ENCODE peak calls at places on chromosomes 12 and 14, in nine cellular contexts. G, Y, Q, E, D, S, A, O and Z are unnamed samples.

GRCh38 chr14:60272177-60272576 is 23.2 kb downstream of the PPM1A start:
- DNase-seq in S (no peak), Q (no peak), Y (no peak), O (no peak), E (no peak), G (no peak), A (no peak), D (no peak), Z (no peak)

GRCh38 chr12:122880668-122881067 is 15.3 kb downstream of the VPS37B start:
- DNase-seq in G (no peak), Q (no peak), A (no peak), E (no peak), Y (no peak), S (no peak), D (peak; percentile 51), O (no peak), Z (no peak)

GRCh38 chr12:69239922-69240624 is 704 bp downstream of the CPSF6 start:
- DNase-seq in E (peak; percentile 92), D (peak; percentile 15), G (peak; percentile 28), Q (peak; percentile 47), O (peak; percentile 39), S (peak; percentile 82), A (peak; percentile 43), Y (peak; percentile 69), Z (peak; percentile 69)

GRCh38 chr12:112170376-112170775 is 45.0 kb downstream of the TRAFD1 start:
- DNase-seq in E (peak; percentile 75), S (no peak), Y (no peak), A (no peak), G (no peak), Q (no peak), D (no peak), O (no peak), Z (no peak)

GRCh38 chr12:15754233-15754632 is 35.0 kb downstream of the EPS8 start:
- DNase-seq in D (peak; percentile 65), S (no peak), G (no peak), Q (no peak), Y (no peak), O (no peak), E (no peak), A (no peak), Z (no peak)

GRCh38 chr12:124767075-124767821 is 96.4 kb downstream of the SCARB1 start:
- DNase-seq in D (peak; percentile 53), O (no peak), Q (peak; percentile 80), S (peak; percentile 89), A (peak; percentile 85), E (peak; percentile 95), G (peak; percentile 43), Y (peak; percentile 90), Z (no peak)

GRCh38 chr12:109480356-109480755 is 2.9 kb downstream of the UBE3B start:
- DNase-seq in O (no peak), S (no peak), A (no peak), Y (no peak), D (no peak), G (no peak), Q (no peak), E (no peak), Z (no peak)

GRCh38 chr14:75375983-75376382 is 51.8 kb upstream of the JDP2 start:
- DNase-seq in Q (no peak), G (no peak), Y (no peak), S (no peak), O (no peak), E (no peak), D (no peak), A (no peak), Z (no peak)

GRCh38 chr14:52068741-52069616 is at the start of gene NID2:
- DNase-seq in O (peak; percentile 45), G (peak; percentile 50), D (peak; percentile 95), S (peak; percentile 71), Q (peak; percentile 78), A (peak; percentile 91), E (peak; percentile 81), Y (peak; percentile 94), Z (no peak)

GRCh38 chr12:61490732-61491498 is 769.3 kb upstream of the USP15 start:
- DNase-seq in D (no peak), O (no peak), Q (no peak), E (no peak), A (no peak), Y (no peak), S (no peak), G (peak; percentile 88), Z (no peak)

GRCh38 chr14:94395900-94396574 is 7.6 kb upstream of the SERPINA1 start:
- DNase-seq in S (no peak), O (no peak), D (no peak), A (no peak), Q (peak; percentile 56), G (no peak), Y (no peak), E (no peak), Z (no peak)

GRCh38 chr12:10212623-10213131 is at the start of gene GABARAPL1:
- DNase-seq in Q (peak; percentile 85), D (peak; percentile 82), E (peak; percentile 93), O (peak; percentile 85), A (peak; percentile 89), G (peak; percentile 76), S (peak; percentile 92), Y (peak; percentile 94), Z (peak; percentile 93)

GRCh38 chr12:118842753-118843335 is 138.5 kb upstream of the SRRM4 start:
- DNase-seq in A (no peak), Q (no peak), S (no peak), Y (no peak), D (no peak), E (no peak), G (no peak), O (no peak), Z (no peak)

GRCh38 chr14:79044894-79045624 is 874.9 kb downstream of the NRXN3 start:
- DNase-seq in E (no peak), O (peak; percentile 19), Q (peak; percentile 10), S (no peak), D (peak; percentile 88), Y (no peak), G (peak; percentile 98), A (no peak), Z (no peak)

GRCh38 chr12:7146906-7147305 is 16.7 kb downstream of the CLSTN3 start:
- DNase-seq in Y (no peak), O (no peak), S (no peak), A (no peak), E (no peak), G (no peak), D (no peak), Q (no peak), Z (no peak)
- H3K36me3 ChIP-seq in Y (no peaks in the 10 kb centered on the region), O (peaks cover 5% of the 10 kb centered on the region), S (peaks cover 18% of the 10 kb centered on the region), A (peaks cover 13% of the 10 kb centered on the region), E (peaks cover 92% of the 10 kb centered on the region), G (peaks cover 14% of the 10 kb centered on the region), D (peaks cover 45% of the 10 kb centered on the region), Q (peaks cover 17% of the 10 kb centered on the region), Z (peaks cover 27% of the 10 kb centered on the region)

GRCh38 chr14:99793213-99794155 is at the start of gene EML1:
- DNase-seq in Q (peak; percentile 88), E (peak; percentile 91), G (peak; percentile 52), A (peak; percentile 82), D (peak; percentile 76), O (peak; percentile 53), Y (peak; percentile 90), S (peak; percentile 92), Z (peak; percentile 89)
- TF ChIP-seq CTCF in Q (no peak), E (no peak), G (no peak), A (no peak), D (peak; percentile 32), O (no peak), Y (no peak), S (no peak), Z (no peak)

DNA sequence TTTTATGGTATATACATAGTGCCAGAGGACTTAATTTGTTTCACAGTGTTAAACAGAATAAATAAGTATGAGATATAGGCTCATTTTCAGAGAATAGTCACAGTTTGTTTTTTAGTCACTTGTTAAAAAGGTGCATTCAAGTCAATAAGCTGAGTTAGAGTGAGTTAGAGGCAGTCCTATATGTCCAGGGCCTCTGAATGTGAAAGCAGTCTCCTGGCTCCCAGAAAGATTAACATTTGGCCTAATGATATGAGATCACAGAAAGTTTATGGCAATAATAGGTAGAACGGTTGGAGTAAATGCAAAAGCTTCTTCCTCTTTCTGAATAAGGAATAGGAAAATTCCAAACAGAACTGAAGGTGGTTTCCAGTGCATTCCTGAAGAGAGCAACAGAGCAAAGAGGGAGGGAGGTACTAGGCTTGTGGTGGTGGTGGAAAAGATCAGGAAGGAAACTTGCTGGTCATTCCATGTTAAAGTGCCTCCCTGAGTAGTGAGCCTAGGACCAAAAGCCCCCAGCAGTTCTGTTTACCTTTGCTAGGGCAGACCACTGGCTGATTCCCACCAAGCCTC is 54.4 kb downstream of the SLC38A4 start:
- DNase-seq in E (no peak), G (no peak), S (no peak), O (no peak), Y (no peak), Q (no peak), D (peak; percentile 61), A (no peak), Z (no peak)
- H3K36me3 ChIP-seq in E (no peaks in the 10 kb centered on the region), G (no peaks in the 10 kb centered on the region), S (no peaks in the 10 kb centered on the region), O (no peaks in the 10 kb centered on the region), Y (no peaks in the 10 kb centered on the region), Q (no peaks in the 10 kb centered on the region), D (no peaks in the 10 kb centered on the region), A (no peaks in the 10 kb centered on the region), Z (no peaks in the 10 kb centered on the region)

GRCh38 chr14:22434030-22434429 is 155.0 kb downstream of the DAD1 start:
- DNase-seq in Q (no peak), O (no peak), E (no peak), D (no peak), A (no peak), Y (no peak), S (no peak), G (no peak), Z (no peak)
- TF ChIP-seq CTCF in Q (no peak), O (no peak), E (no peak), D (no peak), A (no peak), Y (no peak), S (no peak), G (no peak), Z (no peak)

GRCh38 chr14:20412876-20413784 is at the start of gene TEP1:
- DNase-seq in D (peak; percentile 79), S (peak; percentile 95), A (peak; percentile 91), E (peak; percentile 96), Q (peak; percentile 86), Y (peak; percentile 89), O (peak; percentile 85), G (peak; percentile 87), Z (peak; percentile 45)

GRCh38 chr14:20417250-20418186 is 4.2 kb upstream of the TEP1 start:
- DNase-seq in S (no peak), Y (no peak), O (no peak), Q (no peak), A (no peak), G (no peak), E (no peak), D (no peak), Z (no peak)

GRCh38 chr14:20412422-20412821 is 879 bp downstream of the TEP1 start:
- DNase-seq in Q (no peak), E (no peak), G (peak; percentile 4), D (no peak), Y (no peak), O (no peak), S (no peak), A (no peak), Z (no peak)

GRCh38 chr14:20415723-20416622 is 2.7 kb upstream of the TEP1 start:
- DNase-seq in O (no peak), Q (no peak), S (no peak), D (peak; percentile 61), E (no peak), A (no peak), Y (no peak), G (peak; percentile 31), Z (no peak)

GRCh38 chr14:20413785-20414117 is 450 bp upstream of the TEP1 start:
- DNase-seq in O (no peak), D (no peak), G (peak; percentile 6), Q (no peak), E (no peak), S (no peak), A (no peak), Y (no peak), Z (no peak)
- H3K36me3 ChIP-seq in O (no peaks in the 10 kb centered on the region), D (no peaks in the 10 kb centered on the region), G (peaks cover 2% of the 10 kb centered on the region), Q (no peaks in the 10 kb centered on the region), E (peaks cover under 1% of the 10 kb centered on the region), S (no peaks in the 10 kb centered on the region), A (no peaks in the 10 kb centered on the region), Y (no peaks in the 10 kb centered on the region), Z (no peaks in the 10 kb centered on the region)